ENCODE peak calls at places on chromosome 3, in four cellular contexts. One of them, this sample, is unnamed.

GRCh38 chr3:38739396-38739689 is 76.7 kb downstream of the SCN10A start:
- DNase-seq in fibroblast of the aortic adventitia: no peak
- DNase-seq in foreskin fibroblast: no peak
- DNase-seq in CD8-positive, alpha-beta T cell: no peak
- DNase-seq in this sample: no peak

GRCh38 chr3:169497567-169498257 is 165.8 kb downstream of the MECOM start:
- DNase-seq in fibroblast of the aortic adventitia: peak
- DNase-seq in foreskin fibroblast: no peak
- DNase-seq in CD8-positive, alpha-beta T cell: no peak
- DNase-seq in this sample: no peak

GRCh38 chr3:42906085-42906904 is at the start of gene ZNF662:
- DNase-seq in fibroblast of the aortic adventitia: no peak
- DNase-seq in foreskin fibroblast: no peak
- DNase-seq in CD8-positive, alpha-beta T cell: peak
- DNase-seq in this sample: no peak

GRCh38 chr3:194691481-194692281 is 6.0 kb downstream of the FAM43A start:
- DNase-seq in fibroblast of the aortic adventitia: no peak
- DNase-seq in foreskin fibroblast: peak
- DNase-seq in CD8-positive, alpha-beta T cell: no peak
- DNase-seq in this sample: no peak

GRCh38 chr3:60998855-60999254 is 252.4 kb downstream of the FHIT start:
- DNase-seq in fibroblast of the aortic adventitia: no peak
- DNase-seq in foreskin fibroblast: no peak
- DNase-seq in CD8-positive, alpha-beta T cell: no peak
- DNase-seq in this sample: no peak

GRCh38 chr3:136642714-136643113 is 109.5 kb downstream of the STAG1 start:
- DNase-seq in fibroblast of the aortic adventitia: no peak
- DNase-seq in foreskin fibroblast: no peak
- DNase-seq in CD8-positive, alpha-beta T cell: no peak
- DNase-seq in this sample: no peak

GRCh38 chr3:133209871-133210550 is 171.8 kb downstream of the TMEM108 start:
- DNase-seq in fibroblast of the aortic adventitia: peak
- DNase-seq in foreskin fibroblast: peak
- DNase-seq in CD8-positive, alpha-beta T cell: no peak
- DNase-seq in this sample: no peak

GRCh38 chr3:152317956-152318355 is 49.2 kb downstream of the MBNL1 start:
- DNase-seq in fibroblast of the aortic adventitia: peak
- DNase-seq in foreskin fibroblast: peak
- DNase-seq in CD8-positive, alpha-beta T cell: no peak
- DNase-seq in this sample: no peak

GRCh38 chr3:94686208-94686607 is 623.3 kb downstream of the NSUN3 start:
- DNase-seq in fibroblast of the aortic adventitia: no peak
- DNase-seq in foreskin fibroblast: no peak
- DNase-seq in CD8-positive, alpha-beta T cell: no peak
- DNase-seq in this sample: no peak

GRCh38 chr3:48997102-48997637 is 7.1 kb downstream of the P4HTM start:
- DNase-seq in fibroblast of the aortic adventitia: no peak
- DNase-seq in foreskin fibroblast: no peak
- DNase-seq in CD8-positive, alpha-beta T cell: no peak
- DNase-seq in this sample: no peak
- TF ChIP-seq CTCF in fibroblast of the aortic adventitia: no peak
- TF ChIP-seq CTCF in foreskin fibroblast: no peak
- TF ChIP-seq CTCF in CD8-positive, alpha-beta T cell: no peak
- TF ChIP-seq CTCF in this sample: no peak

GRCh38 chr3:191136347-191136746 is 62.7 kb upstream of the OSTN start:
- DNase-seq in fibroblast of the aortic adventitia: peak
- DNase-seq in foreskin fibroblast: no peak
- DNase-seq in CD8-positive, alpha-beta T cell: no peak
- DNase-seq in this sample: no peak
- TF ChIP-seq CTCF in fibroblast of the aortic adventitia: peak
- TF ChIP-seq CTCF in foreskin fibroblast: peak
- TF ChIP-seq CTCF in CD8-positive, alpha-beta T cell: no peak
- TF ChIP-seq CTCF in this sample: peak

GRCh38 chr3:77081240-77081661 is 41.4 kb downstream of the ROBO2 start:
- DNase-seq in fibroblast of the aortic adventitia: no peak
- DNase-seq in foreskin fibroblast: peak
- DNase-seq in CD8-positive, alpha-beta T cell: no peak
- DNase-seq in this sample: no peak
- TF ChIP-seq CTCF in fibroblast of the aortic adventitia: no peak
- TF ChIP-seq CTCF in foreskin fibroblast: no peak
- TF ChIP-seq CTCF in CD8-positive, alpha-beta T cell: no peak
- TF ChIP-seq CTCF in this sample: no peak

GRCh38 chr3:10816019-10816862 is at the start of gene SLC6A11:
- DNase-seq in fibroblast of the aortic adventitia: no peak
- DNase-seq in foreskin fibroblast: no peak
- DNase-seq in CD8-positive, alpha-beta T cell: no peak
- DNase-seq in this sample: no peak
- TF ChIP-seq CTCF in fibroblast of the aortic adventitia: no peak
- TF ChIP-seq CTCF in foreskin fibroblast: no peak
- TF ChIP-seq CTCF in CD8-positive, alpha-beta T cell: no peak
- TF ChIP-seq CTCF in this sample: no peak

DNA sequence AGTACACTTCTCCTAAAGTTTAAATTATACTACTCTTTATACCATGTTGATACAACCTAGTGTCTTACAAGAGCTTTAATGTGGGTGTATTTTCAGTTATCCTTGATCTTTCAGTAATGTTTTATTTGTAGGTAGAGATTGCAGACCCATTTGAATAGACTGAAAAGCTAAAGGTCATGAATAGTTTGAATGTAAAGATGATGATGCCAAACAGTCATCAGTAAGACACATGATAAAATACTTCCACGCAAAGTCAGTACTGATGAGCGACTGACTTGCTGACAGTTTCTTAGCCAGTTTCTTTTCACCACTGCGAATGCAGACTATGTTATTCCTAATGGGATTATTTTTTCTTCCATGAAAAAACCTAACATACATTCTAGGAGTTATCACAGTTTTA is 15.3 kb downstream of the SACM1L start:
- DNase-seq in fibroblast of the aortic adventitia: no peak
- DNase-seq in foreskin fibroblast: no peak
- DNase-seq in CD8-positive, alpha-beta T cell: no peak
- DNase-seq in this sample: no peak
- TF ChIP-seq CTCF in fibroblast of the aortic adventitia: no peak
- TF ChIP-seq CTCF in foreskin fibroblast: no peak
- TF ChIP-seq CTCF in CD8-positive, alpha-beta T cell: no peak
- TF ChIP-seq CTCF in this sample: no peak

GRCh38 chr3:64896173-64896925 is 208.5 kb upstream of the ADAMTS9 start:
- DNase-seq in fibroblast of the aortic adventitia: no peak
- DNase-seq in foreskin fibroblast: no peak
- DNase-seq in CD8-positive, alpha-beta T cell: no peak
- DNase-seq in this sample: no peak
- TF ChIP-seq CTCF in fibroblast of the aortic adventitia: no peak
- TF ChIP-seq CTCF in foreskin fibroblast: no peak
- TF ChIP-seq CTCF in CD8-positive, alpha-beta T cell: no peak
- TF ChIP-seq CTCF in this sample: no peak

GRCh38 chr3:57112206-57112605 is 51.7 kb downstream of the SPATA12 start:
- DNase-seq in fibroblast of the aortic adventitia: peak
- DNase-seq in foreskin fibroblast: no peak
- DNase-seq in CD8-positive, alpha-beta T cell: no peak
- DNase-seq in this sample: no peak
- TF ChIP-seq CTCF in fibroblast of the aortic adventitia: peak
- TF ChIP-seq CTCF in foreskin fibroblast: peak
- TF ChIP-seq CTCF in CD8-positive, alpha-beta T cell: no peak
- TF ChIP-seq CTCF in this sample: peak

GRCh38 chr3:73055583-73056364 is 5.7 kb upstream of the EBLN2 start:
- DNase-seq in fibroblast of the aortic adventitia: no peak
- DNase-seq in foreskin fibroblast: no peak
- DNase-seq in CD8-positive, alpha-beta T cell: no peak
- DNase-seq in this sample: no peak

GRCh38 chr3:73061416-73061815 is at the start of gene EBLN2:
- DNase-seq in fibroblast of the aortic adventitia: no peak
- DNase-seq in foreskin fibroblast: no peak
- DNase-seq in CD8-positive, alpha-beta T cell: no peak
- DNase-seq in this sample: no peak

GRCh38 chr3:73056365-73057150 is 4.9 kb upstream of the EBLN2 start:
- DNase-seq in fibroblast of the aortic adventitia: peak
- DNase-seq in foreskin fibroblast: peak
- DNase-seq in CD8-positive, alpha-beta T cell: no peak
- DNase-seq in this sample: no peak

GRCh38 chr3:73060302-73060723 is 1.1 kb upstream of the EBLN2 start:
- DNase-seq in fibroblast of the aortic adventitia: peak
- DNase-seq in foreskin fibroblast: peak
- DNase-seq in CD8-positive, alpha-beta T cell: no peak
- DNase-seq in this sample: no peak
- TF ChIP-seq CTCF in fibroblast of the aortic adventitia: no peak
- TF ChIP-seq CTCF in foreskin fibroblast: no peak
- TF ChIP-seq CTCF in CD8-positive, alpha-beta T cell: no peak
- TF ChIP-seq CTCF in this sample: no peak

GRCh38 chr3:51711352-51712019 is 4.6 kb downstream of the GRM2 start:
- DNase-seq in fibroblast of the aortic adventitia: no peak
- DNase-seq in foreskin fibroblast: no peak
- DNase-seq in CD8-positive, alpha-beta T cell: no peak
- DNase-seq in this sample: peak

GRCh38 chr3:51712511-51712931 is 5.7 kb downstream of the GRM2 start:
- DNase-seq in fibroblast of the aortic adventitia: no peak
- DNase-seq in foreskin fibroblast: no peak
- DNase-seq in CD8-positive, alpha-beta T cell: no peak
- DNase-seq in this sample: peak

GRCh38 chr3:51712020-51712385 is 5.1 kb downstream of the GRM2 start:
- DNase-seq in fibroblast of the aortic adventitia: no peak
- DNase-seq in foreskin fibroblast: no peak
- DNase-seq in CD8-positive, alpha-beta T cell: no peak
- DNase-seq in this sample: peak

GRCh38 chr3:51709675-51710074 is 2.8 kb downstream of the GRM2 start:
- DNase-seq in fibroblast of the aortic adventitia: no peak
- DNase-seq in foreskin fibroblast: no peak
- DNase-seq in CD8-positive, alpha-beta T cell: no peak
- DNase-seq in this sample: peak

DNA sequence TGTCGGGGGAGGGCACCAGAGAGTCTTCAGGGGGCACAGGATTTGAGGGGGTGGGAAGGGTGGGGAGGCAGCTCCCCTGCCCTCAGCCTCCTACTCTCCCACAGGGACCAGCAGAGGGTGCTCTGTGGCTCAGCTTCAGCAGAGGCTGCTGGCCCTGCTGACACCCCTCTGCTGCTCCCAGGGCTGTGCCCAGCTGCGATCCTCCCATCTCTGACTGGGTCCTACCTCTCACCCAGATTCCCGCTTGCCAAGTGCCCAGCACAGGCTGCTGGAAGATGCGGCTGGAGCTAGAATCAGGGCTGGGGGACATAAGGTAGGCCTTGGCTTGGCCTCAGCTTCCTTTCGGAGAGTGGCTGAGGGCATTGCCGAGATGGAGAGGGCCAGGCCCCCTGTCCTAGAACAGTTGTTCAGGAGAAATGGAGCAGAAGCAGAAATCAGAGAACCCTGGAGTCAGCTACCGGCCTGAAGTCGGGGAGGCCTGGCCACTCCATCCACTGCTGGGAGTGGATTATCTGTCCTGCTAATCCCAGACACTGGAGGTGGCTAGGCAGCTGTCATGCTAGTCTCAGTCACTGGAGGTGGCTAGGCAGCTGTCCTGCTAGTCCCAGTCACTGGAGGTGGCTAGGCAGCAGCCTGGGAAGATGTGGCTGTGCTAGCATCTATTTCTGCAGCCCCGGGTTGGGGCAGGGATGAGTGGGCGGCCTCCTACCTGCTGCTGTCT is 3.9 kb downstream of the GRM2 start:
- DNase-seq in fibroblast of the aortic adventitia: no peak
- DNase-seq in foreskin fibroblast: no peak
- DNase-seq in CD8-positive, alpha-beta T cell: no peak
- DNase-seq in this sample: peak
- TF ChIP-seq CTCF in fibroblast of the aortic adventitia: no peak
- TF ChIP-seq CTCF in foreskin fibroblast: no peak
- TF ChIP-seq CTCF in CD8-positive, alpha-beta T cell: no peak
- TF ChIP-seq CTCF in this sample: peak